ENCODE peak calls at places on chromosomes 5 and 9, in seven cellular contexts. G, K, O, J, I, S and H are unnamed samples.

GRCh38 chr9:111674319-111674718 is 12.9 kb downstream of the GNG10 start:
- DNase-seq in G (no peak), K (no peak), O (no peak), J (no peak), I (no peak), S (no peak), H (no peak)

GRCh38 chr9:70411141-70411929 is 3.1 kb downstream of the KLF9 start:
- DNase-seq in G (no peak), K (peak), O (no peak), J (peak), I (no peak), S (no peak), H (peak)

GRCh38 chr5:56951131-56951945 is 585 bp downstream of the MIER3 start:
- DNase-seq in G (peak), K (peak), O (peak), J (no peak), I (peak), S (no peak), H (no peak)

GRCh38 chr9:136762915-136763648 is 1.2 kb downstream of the LCN15 start:
- DNase-seq in G (peak), K (peak), O (peak), J (no peak), I (peak), S (peak), H (no peak)

GRCh38 chr5:135133181-135133580 is 99.2 kb upstream of the PITX1 start:
- DNase-seq in G (no peak), K (no peak), O (no peak), J (no peak), I (no peak), S (no peak), H (no peak)

GRCh38 chr5:31213676-31214638 is 20.5 kb downstream of the CDH6 start:
- DNase-seq in G (no peak), K (no peak), O (no peak), J (no peak), I (no peak), S (no peak), H (no peak)

GRCh38 chr5:124888050-124888506 is 141.6 kb upstream of the ZNF608 start:
- DNase-seq in G (no peak), K (no peak), O (peak), J (no peak), I (no peak), S (no peak), H (no peak)

GRCh38 chr5:180643191-180643851 is 6.1 kb downstream of the FLT4 start:
- DNase-seq in G (peak), K (no peak), O (no peak), J (no peak), I (no peak), S (no peak), H (no peak)

GRCh38 chr5:110807174-110807573 is 68.4 kb downstream of the SLC25A46 start:
- DNase-seq in G (no peak), K (peak), O (no peak), J (peak), I (no peak), S (no peak), H (no peak)

GRCh38 chr9:112351184-112351583 is 17.8 kb upstream of the PTBP3 start:
- DNase-seq in G (no peak), K (no peak), O (no peak), J (no peak), I (no peak), S (no peak), H (no peak)

GRCh38 chr9:37338218-37338617 is 84.3 kb upstream of the GRHPR start:
- DNase-seq in G (no peak), K (no peak), O (no peak), J (no peak), I (peak), S (no peak), H (no peak)
- H3K4me3 ChIP-seq in G (no peak), K (no peak), O (no peak), J (no peak), I (peak), S (no peak), H (no peak)

GRCh38 chr5:173691931-173692330 is 75.5 kb upstream of the BOD1 start:
- DNase-seq in G (no peak), K (no peak), O (no peak), J (no peak), I (no peak), S (no peak), H (no peak)

GRCh38 chr5:173693670-173694069 is 77.2 kb upstream of the BOD1 start:
- DNase-seq in G (no peak), K (no peak), O (no peak), J (no peak), I (no peak), S (no peak), H (no peak)

GRCh38 chr5:173697931-173698579 is 81.6 kb upstream of the BOD1 start:
- DNase-seq in G (no peak), K (no peak), O (no peak), J (no peak), I (no peak), S (no peak), H (no peak)

GRCh38 chr5:173699959-173700358 is 83.5 kb upstream of the BOD1 start:
- DNase-seq in G (no peak), K (no peak), O (no peak), J (no peak), I (no peak), S (no peak), H (no peak)

GRCh38 chr5:173696216-173696615 is 79.8 kb upstream of the BOD1 start:
- DNase-seq in G (no peak), K (no peak), O (no peak), J (no peak), I (no peak), S (no peak), H (no peak)
- H3K9ac ChIP-seq in G (no peak), K (no peak), O (no peak), J (no peak), I (no peak), S (no peak), H (no peak)

DNA sequence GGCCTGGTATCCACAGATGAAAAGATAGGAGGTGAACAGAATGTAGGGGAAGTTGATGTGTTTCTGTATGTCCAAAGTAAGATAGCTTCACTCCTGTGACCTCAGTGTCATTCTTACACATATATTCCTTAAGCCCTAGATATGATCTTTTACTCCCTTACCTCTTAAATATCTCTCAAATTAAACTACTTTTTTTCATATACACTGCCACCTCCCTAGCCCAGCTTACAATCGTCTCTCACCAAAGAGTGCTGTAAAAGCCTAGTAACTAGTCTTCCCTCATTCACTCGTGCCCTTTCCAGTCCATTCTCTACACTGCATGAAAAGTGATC is 5.3 kb downstream of the DNAI1 start:
- DNase-seq in G (no peak), K (no peak), O (no peak), J (no peak), I (no peak), S (no peak), H (no peak)
- H3K4me3 ChIP-seq in G (no peak), K (no peak), O (no peak), J (no peak), I (no peak), S (no peak), H (no peak)

DNA sequence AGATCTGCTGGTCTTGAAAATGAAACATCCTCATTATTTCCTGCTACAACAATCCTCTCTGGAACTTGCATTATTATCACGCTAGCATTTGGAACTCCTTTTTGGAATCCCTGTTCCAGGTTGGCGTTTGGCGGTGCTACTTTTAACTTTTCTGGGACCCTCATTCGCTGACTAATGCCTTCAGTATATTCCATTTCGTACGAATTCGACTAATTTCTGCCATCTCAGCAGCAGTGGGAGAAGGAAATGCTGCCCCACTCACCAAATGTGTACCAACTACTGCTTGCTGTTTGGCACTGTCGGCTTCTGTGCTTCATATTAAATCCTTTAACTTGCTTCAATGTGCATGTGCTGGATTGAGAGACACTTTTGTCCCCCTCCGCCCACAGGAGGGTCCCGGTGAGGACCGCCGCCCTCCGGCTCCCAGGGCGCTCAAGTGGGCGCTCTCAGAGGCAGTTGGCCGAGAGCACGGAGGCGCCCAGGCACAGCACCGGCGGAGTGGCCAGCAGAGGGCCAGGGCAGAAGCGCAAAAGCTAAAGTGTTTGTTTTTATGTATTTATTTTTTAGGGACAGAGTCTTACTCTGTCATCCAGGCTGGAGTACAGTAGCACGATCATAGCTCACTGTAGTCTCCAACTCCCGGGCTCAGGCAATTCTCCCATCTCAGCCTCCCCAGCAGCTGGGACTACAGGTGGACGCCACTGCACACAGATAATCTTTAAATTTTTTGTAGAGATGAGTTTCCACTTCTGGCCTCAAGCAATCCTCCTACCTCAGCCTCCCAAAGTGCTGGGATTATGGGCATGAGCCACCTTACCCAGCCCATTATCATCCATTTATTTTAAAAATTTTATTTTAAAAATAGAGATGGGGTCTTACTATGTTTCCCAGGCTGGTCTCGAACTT is 11.9 kb downstream of the PDE6A start:
- DNase-seq in G (peak), K (no peak), O (peak), J (no peak), I (no peak), S (no peak), H (no peak)
- H3K9ac ChIP-seq in G (no peak), K (no peak), O (no peak), J (no peak), I (no peak), S (no peak), H (no peak)